ENCODE peak calls at places on chromosomes 7 and 10, in eight cellular contexts. U is PC-9, S is hepatocyte, F is adipocyte, J is psoas muscle, I is esophagus muscularis mucosa, Q is tibial artery, P is fibroblast of lung. T is an unnamed sample.

GRCh38 chr7:28346972-28347371 is 65.3 kb upstream of the CREB5 start:
- DNase-seq in U (no peak), S (no peak), F (peak; percentile 74), J (no peak), I (no peak), Q (no peak), P (no peak), T (no peak)

GRCh38 chr10:119802068-119802538 is 70.5 kb downstream of the MCMBP start:
- DNase-seq in U (no peak), S (no peak), F (no peak), J (no peak), I (no peak), Q (no peak), P (no peak), T (no peak)

GRCh38 chr7:22647451-22648257 is 79.3 kb upstream of the IL6 start:
- DNase-seq in U (no peak), S (no peak), F (peak; percentile 40), J (no peak), I (no peak), Q (no peak), P (peak; percentile 99), T (no peak)

GRCh38 chr10:78700413-78700812 is 368.4 kb upstream of the ZMIZ1 start:
- DNase-seq in U (no peak), S (peak; percentile 53), F (no peak), J (peak; percentile 30), I (no peak), Q (no peak), P (no peak), T (no peak)

GRCh38 chr10:119772347-119772746 is 46.5 kb downstream of the INPP5F start:
- DNase-seq in U (no peak), S (no peak), F (no peak), J (no peak), I (no peak), Q (no peak), P (no peak), T (no peak)

GRCh38 chr10:78462728-78463228 is 429.1 kb downstream of the RPS24 start:
- DNase-seq in U (no peak), S (no peak), F (no peak), J (no peak), I (no peak), Q (no peak), P (peak; percentile 35), T (no peak)

GRCh38 chr7:43113622-43114450 is 1.4 kb downstream of the HECW1 start:
- DNase-seq in U (no peak), S (no peak), F (peak; percentile 41), J (no peak), I (peak; percentile 90), Q (no peak), P (no peak), T (no peak)

GRCh38 chr7:2237109-2237602 is 4.4 kb upstream of the MAD1L1 start:
- DNase-seq in U (no peak), S (no peak), F (no peak), J (no peak), I (no peak), Q (peak; percentile 69), P (no peak), T (peak; percentile 49)

GRCh38 chr10:52300599-52301277 is 13.3 kb upstream of the DKK1 start:
- DNase-seq in U (no peak), S (no peak), F (no peak), J (no peak), I (no peak), Q (no peak), P (no peak), T (no peak)

GRCh38 chr7:129569811-129570215 is 41.7 kb upstream of the NRF1 start:
- DNase-seq in U (peak; percentile 89), S (peak; percentile 75), F (peak; percentile 68), J (no peak), I (no peak), Q (no peak), P (peak; percentile 93), T (no peak)

GRCh38 chr10:125795111-125795510 is 19.5 kb upstream of the MMP21 start:
- DNase-seq in U (no peak), S (no peak), F (no peak), J (no peak), I (no peak), Q (no peak), P (no peak), T (peak; percentile 30)

GRCh38 chr7:1716263-1717094 is 46.4 kb downstream of the ELFN1 start:
- DNase-seq in U (peak; percentile 39), S (peak; percentile 63), F (no peak), J (no peak), I (no peak), Q (no peak), P (peak; percentile 70), T (peak; percentile 48)

GRCh38 chr7:157656195-157656769 is 319.5 kb downstream of the DNAJB6 start:
- DNase-seq in U (no peak), S (no peak), F (no peak), J (no peak), I (no peak), Q (no peak), P (no peak), T (peak; percentile 9)
- H3K9me3 ChIP-seq in U (no peaks in the 10 kb centered on the region), S (no peaks in the 10 kb centered on the region), F (no peaks in the 10 kb centered on the region), J (no peaks in the 10 kb centered on the region), I (no peaks in the 10 kb centered on the region), Q (no peaks in the 10 kb centered on the region), P (no peaks in the 10 kb centered on the region), T (no peaks in the 10 kb centered on the region)

GRCh38 chr10:91996266-91996665 is 72.7 kb downstream of the BTAF1 start:
- DNase-seq in U (no peak), S (no peak), F (no peak), J (no peak), I (no peak), Q (no peak), P (no peak), T (no peak)

GRCh38 chr10:91987397-91988037 is 63.9 kb downstream of the BTAF1 start:
- DNase-seq in U (no peak), S (peak; percentile 22), F (no peak), J (no peak), I (no peak), Q (no peak), P (no peak), T (no peak)

DNA sequence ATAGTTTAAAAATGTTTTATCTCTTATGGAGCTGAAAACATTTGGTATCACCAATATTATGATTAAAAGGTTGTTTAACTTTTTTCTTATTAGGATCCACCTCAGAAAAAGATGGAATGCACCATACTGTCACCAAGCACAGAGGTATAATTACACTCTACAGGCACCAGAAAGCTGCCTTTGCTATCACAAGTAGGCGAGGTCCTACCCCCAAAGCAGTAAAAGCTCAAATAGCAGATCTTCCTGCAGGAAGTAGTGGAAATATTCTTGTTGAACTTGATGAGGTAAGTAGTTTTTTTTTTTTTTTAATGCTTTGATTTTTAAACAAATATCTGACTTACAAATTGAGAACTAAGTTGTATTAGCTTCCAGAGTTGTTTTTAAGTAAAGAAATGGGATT is 68.5 kb downstream of the BTAF1 start:
- DNase-seq in U (no peak), S (peak; percentile 8), F (no peak), J (no peak), I (no peak), Q (no peak), P (no peak), T (no peak)
- H3K4me3 ChIP-seq in U (no peak overlapping the region), S (no peak overlapping the region), F (no peak overlapping the region), J (no peak overlapping the region), I (no peak overlapping the region), Q (no peak overlapping the region), P (no peak overlapping the region), T (no peak overlapping the region)

DNA sequence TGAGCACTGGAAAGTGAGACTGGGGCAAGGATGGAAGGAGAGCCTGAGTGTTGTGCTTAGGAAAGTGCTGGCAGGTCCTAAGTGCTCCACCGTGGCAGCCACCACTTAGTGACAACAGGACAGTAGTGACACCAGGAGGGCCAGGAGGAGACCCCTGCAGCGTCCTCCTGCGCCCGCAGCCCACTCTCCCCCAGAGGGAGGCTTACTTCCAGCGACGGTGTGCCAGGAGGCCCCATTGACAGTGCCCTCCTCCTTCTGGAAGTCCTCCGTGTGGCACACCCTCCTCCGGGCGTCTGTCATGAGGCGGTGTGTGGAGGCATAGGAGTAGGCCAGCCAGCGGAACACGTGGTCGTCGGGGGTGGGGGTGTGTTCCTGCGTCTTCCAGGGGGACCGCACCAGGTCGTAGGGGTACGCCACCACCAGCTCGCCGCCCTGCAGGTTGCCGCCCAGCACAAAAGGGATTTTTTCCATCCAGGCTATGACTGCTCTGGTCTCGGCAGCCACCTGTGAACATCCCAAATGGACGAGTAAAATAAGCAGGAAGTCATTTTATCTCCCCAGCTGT is 95.6 kb downstream of the GPR26 start:
- DNase-seq in U (no peak), S (no peak), F (no peak), J (no peak), I (no peak), Q (no peak), P (no peak), T (no peak)
- H3K9me3 ChIP-seq in U (no peaks in the 10 kb centered on the region), S (no peaks in the 10 kb centered on the region), F (no peaks in the 10 kb centered on the region), J (no peaks in the 10 kb centered on the region), I (no peaks in the 10 kb centered on the region), Q (no peaks in the 10 kb centered on the region), P (no peaks in the 10 kb centered on the region), T (no peaks in the 10 kb centered on the region)

DNA sequence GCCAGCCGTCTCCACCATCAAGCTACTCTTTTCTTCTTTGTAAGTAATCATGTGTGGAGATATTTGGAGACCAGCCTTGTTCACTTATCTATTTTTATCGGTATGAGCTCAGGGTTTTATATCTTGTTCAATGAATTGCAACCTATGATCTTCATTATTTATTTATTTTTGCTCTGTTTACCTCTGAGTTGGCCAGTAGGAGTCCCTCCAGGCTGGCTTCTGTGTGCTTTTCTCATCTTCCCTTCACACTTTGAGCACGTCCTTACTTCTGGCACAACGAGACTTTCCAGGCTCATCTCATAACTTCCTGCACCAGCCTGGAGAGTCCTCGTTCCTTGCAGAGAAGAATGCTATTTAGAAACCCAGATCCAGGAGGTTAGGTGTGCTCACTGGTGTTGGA is 375.8 kb upstream of the PODXL start:
- DNase-seq in U (no peak), S (no peak), F (no peak), J (no peak), I (no peak), Q (no peak), P (no peak), T (no peak)
- H3K4me3 ChIP-seq in U (no peak overlapping the region), S (no peak overlapping the region), F (no peak overlapping the region), J (no peak overlapping the region), I (no peak overlapping the region), Q (no peak overlapping the region), P (no peak overlapping the region), T (no peak overlapping the region)

GRCh38 chr7:685540-685939 is 41.0 kb upstream of the DNAAF5 start:
- DNase-seq in U (no peak), S (no peak), F (no peak), J (no peak), I (no peak), Q (no peak), P (no peak), T (no peak)
- H3K9me3 ChIP-seq in U (peaks cover 24% of the 10 kb centered on the region), S (peaks cover 17% of the 10 kb centered on the region), F (peaks cover 40% of the 10 kb centered on the region), J (peaks cover 27% of the 10 kb centered on the region), I (peaks cover 30% of the 10 kb centered on the region), Q (peaks cover 37% of the 10 kb centered on the region), P (no peaks in the 10 kb centered on the region), T (no peaks in the 10 kb centered on the region)